ENCODE peak calls at places on chromosomes 5 and 9, in six cellular contexts. F, H, E, T, N and K are unnamed samples.

GRCh38 chr5:57185301-57185700 is 11.4 kb downstream of the GPBP1 start:
- DNase-seq in F (no peak), H (no peak), E (no peak), T (no peak), N (no peak), K (no peak)

GRCh38 chr5:42812620-42813019 is 928 bp upstream of the SELENOP start:
- DNase-seq in F (no peak), H (no peak), E (no peak), T (no peak), N (no peak), K (no peak)

GRCh38 chr5:119031905-119032304 is 39.0 kb upstream of the DMXL1 start:
- DNase-seq in F (peak), H (no peak), E (no peak), T (no peak), N (peak), K (no peak)

GRCh38 chr9:114238919-114239879 is 83.7 kb upstream of the ORM1 start:
- DNase-seq in F (peak), H (no peak), E (peak), T (peak), N (no peak), K (no peak)

GRCh38 chr5:112186401-112186990 is 232.6 kb downstream of the EPB41L4A start:
- DNase-seq in F (no peak), H (no peak), E (peak), T (peak), N (peak), K (peak)

GRCh38 chr5:16673241-16673998 is 56.6 kb upstream of the RETREG1 start:
- DNase-seq in F (no peak), H (no peak), E (no peak), T (no peak), N (no peak), K (no peak)

GRCh38 chr5:147361441-147362175 is 126.8 kb downstream of the STK32A start:
- DNase-seq in F (no peak), H (no peak), E (no peak), T (no peak), N (no peak), K (no peak)

GRCh38 chr5:91386120-91386519 is 3.0 kb upstream of the ARRDC3 start:
- DNase-seq in F (no peak), H (no peak), E (no peak), T (peak), N (no peak), K (no peak)

GRCh38 chr9:93207326-93207814 is 23.4 kb downstream of the WNK2 start:
- DNase-seq in F (no peak), H (peak), E (peak), T (peak), N (no peak), K (no peak)

GRCh38 chr5:174725261-174725990 is 1.0 kb downstream of the MSX2 start:
- DNase-seq in F (no peak), H (no peak), E (no peak), T (peak), N (peak), K (no peak)

GRCh38 chr5:52725065-52725746 is 62.5 kb upstream of the ITGA1 start:
- DNase-seq in F (no peak), H (no peak), E (no peak), T (peak), N (peak), K (no peak)

GRCh38 chr9:2085719-2086515 is 70.8 kb downstream of the SMARCA2 start:
- DNase-seq in F (no peak), H (peak), E (no peak), T (peak), N (no peak), K (no peak)

GRCh38 chr9:4306066-4306787 is 6.4 kb upstream of the GLIS3 start:
- DNase-seq in F (no peak), H (no peak), E (peak), T (peak), N (no peak), K (no peak)

GRCh38 chr5:57499262-57500050 is 16.8 kb upstream of the ACTBL2 start:
- DNase-seq in F (peak), H (no peak), E (peak), T (peak), N (peak), K (peak)

GRCh38 chr9:14006586-14007198 is 307.2 kb downstream of the NFIB start:
- DNase-seq in F (no peak), H (no peak), E (no peak), T (no peak), N (no peak), K (no peak)

GRCh38 chr5:64417390-64417789 is 88.4 kb upstream of the RGS7BP start:
- DNase-seq in F (peak), H (no peak), E (no peak), T (no peak), N (peak), K (no peak)

GRCh38 chr5:177116631-177117373 is 16.8 kb upstream of the NSD1 start:
- DNase-seq in F (peak), H (peak), E (peak), T (peak), N (no peak), K (peak)

GRCh38 chr5:168637281-168637680 is 58.1 kb upstream of the PANK3 start:
- DNase-seq in F (no peak), H (no peak), E (no peak), T (no peak), N (no peak), K (no peak)

GRCh38 chr5:143877196-143877595 is 65.2 kb downstream of the HMHB1 start:
- DNase-seq in F (no peak), H (no peak), E (no peak), T (no peak), N (no peak), K (no peak)

GRCh38 chr9:19464764-19465570 is 56.2 kb downstream of the ACER2 start:
- DNase-seq in F (peak), H (peak), E (peak), T (peak), N (peak), K (peak)

GRCh38 chr5:150284311-150284710 is 5.3 kb downstream of the CAMK2A start:
- DNase-seq in F (no peak), H (no peak), E (no peak), T (no peak), N (no peak), K (no peak)

GRCh38 chr5:107369622-107370021 is 301.1 kb downstream of the EFNA5 start:
- DNase-seq in F (no peak), H (no peak), E (no peak), T (no peak), N (no peak), K (no peak)

DNA sequence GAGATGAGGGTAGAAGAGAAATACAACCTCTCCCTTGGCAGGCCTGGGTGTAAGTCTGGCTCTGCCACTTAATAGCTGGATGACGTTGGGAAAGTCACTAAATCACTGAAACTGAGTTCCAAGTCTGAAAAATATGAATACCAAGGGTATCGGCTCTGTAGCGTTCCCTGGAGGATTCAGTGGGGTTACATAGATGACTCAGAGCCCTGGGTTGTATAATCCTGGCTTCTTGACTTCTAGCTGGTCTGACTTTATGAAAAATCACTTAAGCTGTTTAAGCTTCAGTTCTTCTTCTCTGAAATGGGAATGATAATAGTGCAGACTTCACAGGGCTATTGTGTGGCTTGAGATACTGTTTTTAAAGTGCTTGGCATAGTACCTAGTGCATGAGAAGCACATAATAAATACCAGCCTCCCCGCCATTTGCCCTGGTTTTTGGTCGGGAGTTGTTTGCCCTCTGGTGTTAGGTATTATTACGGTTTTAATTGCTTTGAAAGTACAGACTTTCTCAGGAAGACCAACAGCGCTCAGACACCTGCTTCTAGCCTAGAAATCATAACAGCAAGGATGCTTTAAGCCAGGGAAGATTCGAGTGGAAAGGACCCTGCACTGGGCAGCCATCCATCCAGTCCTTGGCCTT is 43.0 kb downstream of the CYFIP2 start:
- DNase-seq in F (no peak), H (no peak), E (peak), T (peak), N (peak), K (no peak)
- TF ChIP-seq CTCF in F (no peak), H (no peak), E (peak), T (no peak), N (peak), K (no peak)

GRCh38 chr5:74464512-74465209 is 175.9 kb downstream of the ENC1 start:
- DNase-seq in F (no peak), H (no peak), E (no peak), T (peak), N (peak), K (no peak)

GRCh38 chr5:74471875-74472274 is 168.7 kb downstream of the ENC1 start:
- DNase-seq in F (no peak), H (no peak), E (peak), T (peak), N (no peak), K (no peak)

GRCh38 chr5:74465724-74466123 is 174.8 kb downstream of the ENC1 start:
- DNase-seq in F (no peak), H (no peak), E (no peak), T (no peak), N (no peak), K (no peak)

GRCh38 chr5:74468421-74468820 is 172.1 kb downstream of the ENC1 start:
- DNase-seq in F (no peak), H (no peak), E (no peak), T (no peak), N (no peak), K (no peak)

DNA sequence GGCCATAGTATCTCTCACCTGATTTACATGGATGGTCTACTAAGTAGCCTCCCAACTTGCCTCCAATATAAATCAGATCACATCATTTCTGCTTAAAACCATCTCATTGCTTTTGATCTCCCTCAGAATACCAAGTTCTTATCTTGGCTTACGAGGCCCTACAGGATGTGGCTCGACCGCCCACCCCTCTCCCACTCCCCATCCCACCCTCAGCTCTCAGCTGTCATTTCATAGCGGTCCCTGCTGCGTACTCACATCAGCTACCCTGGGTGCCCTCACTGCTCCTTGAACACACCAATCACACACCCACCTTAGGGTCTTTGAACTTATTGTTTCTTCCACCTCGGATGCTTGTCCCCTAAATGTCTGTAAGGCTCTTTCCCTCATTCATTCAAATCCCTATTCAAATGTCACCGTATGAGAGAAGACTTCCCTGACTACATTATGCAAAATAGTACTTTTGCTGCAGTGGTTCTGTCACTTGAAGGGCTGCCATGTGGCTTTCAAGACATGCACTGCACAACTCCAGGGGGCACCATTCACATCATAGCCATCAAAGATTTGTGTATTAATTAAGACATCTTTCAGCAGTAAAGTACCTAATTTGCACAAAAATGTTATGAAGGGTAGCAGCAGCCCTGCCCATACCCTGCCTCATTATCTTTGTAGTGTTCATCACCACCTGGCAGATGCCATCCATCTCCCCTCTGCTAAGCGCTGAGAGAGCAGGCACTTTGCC is 171.1 kb downstream of the ENC1 start:
- DNase-seq in F (no peak), H (no peak), E (no peak), T (no peak), N (no peak), K (no peak)
- TF ChIP-seq CTCF in F (peak), H (no peak), E (no peak), T (no peak), N (no peak), K (no peak)

GRCh38 chr5:175840050-175840841 is 31.1 kb upstream of the CPLX2 start:
- DNase-seq in F (no peak), H (no peak), E (peak), T (peak), N (peak), K (no peak)
- TF ChIP-seq CTCF in F (peak), H (no peak), E (peak), T (peak), N (peak), K (peak)

GRCh38 chr5:140737486-140737885 is 37.2 kb downstream of the ZMAT2 start:
- DNase-seq in F (no peak), H (no peak), E (no peak), T (no peak), N (no peak), K (no peak)

DNA sequence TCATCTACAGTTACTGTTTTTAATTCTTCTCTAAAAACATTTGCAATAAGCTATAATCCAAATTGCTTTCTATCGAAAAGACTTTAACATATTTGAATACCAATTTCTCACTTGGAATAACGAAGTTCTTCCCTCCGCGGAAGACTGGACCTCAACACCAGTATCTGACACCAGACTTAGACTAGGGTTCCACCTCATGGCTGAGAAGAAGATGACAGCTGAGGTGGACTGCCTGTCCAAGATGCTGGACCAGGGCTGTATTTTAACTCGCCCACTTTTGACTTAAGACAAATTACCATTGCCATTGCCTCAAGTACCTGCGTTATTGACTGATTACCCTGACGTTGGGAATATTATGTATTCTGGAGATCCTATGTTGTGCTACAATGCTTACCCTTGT is 34.1 kb downstream of the ZMAT2 start:
- DNase-seq in F (no peak), H (no peak), E (no peak), T (peak), N (peak), K (no peak)
- TF ChIP-seq CTCF in F (peak), H (peak), E (peak), T (peak), N (peak), K (no peak)

GRCh38 chr9:582775-583174 is 258.7 kb upstream of the DMRT1 start:
- DNase-seq in F (no peak), H (no peak), E (no peak), T (no peak), N (no peak), K (no peak)

GRCh38 chr9:580652-581342 is 260.7 kb upstream of the DMRT1 start:
- DNase-seq in F (no peak), H (no peak), E (no peak), T (no peak), N (no peak), K (no peak)

DNA sequence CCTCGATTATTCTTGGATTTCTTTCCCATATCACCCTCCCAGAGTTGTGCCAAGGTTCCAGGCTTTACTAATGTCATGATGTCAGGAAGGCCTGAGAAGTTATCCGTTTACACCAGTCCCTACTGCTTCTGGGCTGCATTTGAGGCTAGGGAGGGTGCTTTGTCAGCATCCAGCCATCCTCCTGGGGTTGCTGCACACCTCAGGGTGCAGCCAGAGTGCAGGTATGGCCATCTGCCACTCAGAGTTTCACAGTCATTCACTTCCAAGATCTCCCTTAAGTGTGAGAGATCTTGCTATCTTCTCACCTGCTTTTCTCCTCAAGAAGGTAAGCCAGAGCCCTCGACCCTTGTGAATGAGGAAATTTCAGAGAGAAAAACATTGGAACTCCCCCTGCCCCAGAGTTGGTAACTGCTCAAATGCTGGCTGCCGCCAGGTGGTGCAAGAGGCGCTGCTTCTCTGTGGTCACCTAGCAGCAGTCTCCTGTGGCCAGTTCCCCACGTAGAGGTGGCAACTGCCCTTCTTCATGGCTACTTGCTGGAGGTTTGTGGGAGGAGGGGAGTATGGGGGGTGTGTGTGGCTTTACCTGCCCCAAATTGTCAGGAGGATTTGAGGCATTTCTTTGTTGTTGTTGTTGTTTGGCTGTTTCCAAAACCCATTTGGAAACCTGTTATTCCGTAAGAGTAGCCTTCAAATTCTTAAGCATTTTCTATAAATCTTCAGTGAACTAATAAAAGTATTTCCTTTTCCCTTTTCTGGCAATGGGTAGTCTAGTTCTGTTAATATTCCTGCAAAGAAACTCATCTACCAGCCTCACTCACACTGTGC is 259.6 kb upstream of the DMRT1 start:
- DNase-seq in F (peak), H (no peak), E (no peak), T (no peak), N (peak), K (peak)
- TF ChIP-seq CTCF in F (peak), H (no peak), E (peak), T (no peak), N (peak), K (peak)

GRCh38 chr9:27033815-27034403 is 28.4 kb upstream of the LRRC19 start:
- DNase-seq in F (no peak), H (peak), E (peak), T (peak), N (peak), K (peak)
- TF ChIP-seq CTCF in F (peak), H (peak), E (peak), T (peak), N (peak), K (peak)